ENCODE peak calls at places on chromosomes 3 and 15, in six cellular contexts. S is ovary; T is caudate nucleus; L is cardiac muscle cell; B is CD8-positive, alpha-beta T cell; A is SJSA1. Q is an unnamed sample.

GRCh38 chr3:125150525-125151436 is 61.8 kb downstream of the SLC12A8 start:
- DNase-seq in S (no peak), T (no peak), L (no peak), B (peak), A (peak), Q (no peak)

GRCh38 chr3:66041116-66041515 is 2.4 kb upstream of the MAGI1 start:
- DNase-seq in S (no peak), T (no peak), L (no peak), B (no peak), A (peak), Q (no peak)

GRCh38 chr15:74312445-74313007 is 54.9 kb downstream of the CYP11A1 start:
- DNase-seq in S (no peak), T (no peak), L (no peak), B (no peak), A (no peak), Q (no peak)

GRCh38 chr3:81105761-81106160 is 655.7 kb downstream of the GBE1 start:
- DNase-seq in S (no peak), T (no peak), L (no peak), B (no peak), A (peak), Q (no peak)

GRCh38 chr3:48600711-48601621 is 5.8 kb upstream of the COL7A1 start:
- DNase-seq in S (no peak), T (no peak), L (no peak), B (no peak), A (no peak), Q (no peak)

GRCh38 chr15:83422090-83422489 is 25.1 kb upstream of the SH3GL3 start:
- DNase-seq in S (no peak), T (no peak), L (no peak), B (no peak), A (no peak), Q (no peak)

GRCh38 chr15:67914537-67915373 is 74.9 kb upstream of the RNU6-1 start:
- DNase-seq in S (peak), T (no peak), L (peak), B (no peak), A (peak), Q (no peak)

GRCh38 chr15:62649793-62650420 is 392.6 kb upstream of the TPM1 start:
- DNase-seq in S (no peak), T (peak), L (peak), B (no peak), A (no peak), Q (no peak)

GRCh38 chr15:55685292-55685691 is 57.7 kb downstream of the PRTG start:
- DNase-seq in S (no peak), T (no peak), L (no peak), B (no peak), A (no peak), Q (no peak)

GRCh38 chr15:35753486-35753885 is 207.5 kb upstream of the DPH6 start:
- DNase-seq in S (no peak), T (no peak), L (peak), B (no peak), A (no peak), Q (no peak)

GRCh38 chr15:92324036-92324963 is 69.4 kb upstream of the ST8SIA2 start:
- DNase-seq in S (no peak), T (no peak), L (no peak), B (no peak), A (no peak), Q (no peak)

DNA sequence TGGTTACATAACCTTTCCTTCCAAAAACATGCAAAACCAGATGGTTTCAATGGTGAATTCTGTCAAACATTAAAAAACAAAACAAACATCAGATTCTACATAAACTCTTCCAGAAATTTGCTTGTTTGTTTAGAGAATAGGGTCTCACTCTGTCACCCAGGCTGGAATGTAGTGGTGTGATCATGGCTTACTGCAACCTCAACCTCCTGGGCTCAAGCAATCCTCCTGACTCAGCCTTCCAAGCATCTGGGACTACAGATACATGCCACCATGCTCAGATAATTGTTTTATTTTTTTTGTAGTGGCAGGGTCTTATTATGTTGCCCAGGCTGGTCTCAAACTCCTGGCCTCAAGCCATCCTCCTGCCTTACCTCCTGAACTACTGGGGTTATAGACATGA is 36.1 kb downstream of the FBXL2 start:
- DNase-seq in S (no peak), T (no peak), L (no peak), B (no peak), A (peak), Q (no peak)
- H3K27ac ChIP-seq in S (no peak), T (no peak), L (no peak), B (no peak), A (peak), Q (no peak)

GRCh38 chr3:8186213-8186612 is 315.4 kb upstream of the LMCD1 start:
- DNase-seq in S (no peak), T (no peak), L (no peak), B (no peak), A (no peak), Q (no peak)

GRCh38 chr3:8183627-8184026 is 318.0 kb upstream of the LMCD1 start:
- DNase-seq in S (no peak), T (no peak), L (peak), B (no peak), A (no peak), Q (no peak)

GRCh38 chr3:8182904-8183303 is 318.7 kb upstream of the LMCD1 start:
- DNase-seq in S (no peak), T (no peak), L (no peak), B (no peak), A (no peak), Q (no peak)
- H3K27ac ChIP-seq in S (no peak), T (no peak), L (no peak), B (no peak), A (no peak), Q (no peak)

GRCh38 chr15:49979705-49980382 is 139.2 kb downstream of the ATP8B4 start:
- DNase-seq in S (no peak), T (no peak), L (no peak), B (no peak), A (no peak), Q (no peak)
- H3K27ac ChIP-seq in S (no peak), T (no peak), L (no peak), B (no peak), A (no peak), Q (no peak)

GRCh38 chr3:172562881-172563835 is 39.9 kb upstream of the TNFSF10 start:
- DNase-seq in S (no peak), T (no peak), L (no peak), B (no peak), A (peak), Q (no peak)
- H3K27ac ChIP-seq in S (peak), T (no peak), L (no peak), B (no peak), A (no peak), Q (peak)